ENCODE peak calls at places on chromosomes 5 and 9, in seven cellular contexts. C is SK-N-SH, Q is HCT116, E is K562, T is H1, N is GM12878, Y is HepG2. Z is an unnamed sample.

GRCh38 chr9:32411753-32412152 is 27.3 kb downstream of the ACO1 start:
- DNase-seq in E (no peak), N (no peak), C (no peak), Q (no peak), T (no peak), Y (no peak), Z (no peak)

GRCh38 chr9:104895572-104895971 is 32.4 kb downstream of the ABCA1 start:
- DNase-seq in C (no peak), Y (no peak), E (no peak), N (no peak), Q (no peak), T (no peak), Z (no peak)

GRCh38 chr9:5587024-5587423 is 41.9 kb upstream of the RIC1 start:
- DNase-seq in E (no peak), N (no peak), Q (no peak), C (no peak), Y (no peak), T (no peak), Z (no peak)

GRCh38 chr5:150625164-150625535 is 15.3 kb upstream of the SYNPO start:
- DNase-seq in N (no peak), Q (no peak), Y (no peak), E (no peak), T (no peak), C (no peak), Z (no peak)

GRCh38 chr9:27194401-27195091 is 85.5 kb downstream of the TEK start:
- DNase-seq in Q (peak; percentile 72), T (no peak), C (no peak), N (no peak), Y (no peak), E (no peak), Z (no peak)

GRCh38 chr9:137556069-137556838 is 4.6 kb downstream of the MRPL41 start:
- DNase-seq in C (no peak), Y (no peak), E (no peak), T (no peak), Q (no peak), N (no peak), Z (no peak)

GRCh38 chr5:93800988-93801811 is 59.8 kb upstream of the POU5F2 start:
- DNase-seq in N (peak; percentile 2), T (no peak), Y (peak; percentile 45), Q (peak; percentile 66), C (peak; percentile 26), E (peak; percentile 27), Z (no peak)

GRCh38 chr5:128111818-128112448 is 28.4 kb downstream of the SLC12A2 start:
- DNase-seq in N (no peak), T (no peak), Q (no peak), C (no peak), Y (no peak), E (no peak), Z (no peak)

GRCh38 chr5:158998911-158999705 is 100.6 kb downstream of the EBF1 start:
- DNase-seq in E (no peak), N (no peak), Q (no peak), T (no peak), C (no peak), Y (no peak), Z (no peak)

GRCh38 chr9:127201071-127201541 is 63.5 kb upstream of the GARNL3 start:
- DNase-seq in T (no peak), E (no peak), Q (no peak), N (no peak), C (no peak), Y (no peak), Z (no peak)

GRCh38 chr5:38853753-38854470 is 8.1 kb downstream of the OSMR start:
- DNase-seq in N (no peak), T (no peak), Q (peak; percentile 51), E (no peak), Y (no peak), C (no peak), Z (no peak)

GRCh38 chr9:7121664-7122063 is 363.9 kb downstream of the KDM4C start:
- DNase-seq in Y (no peak), T (no peak), Q (no peak), E (no peak), C (no peak), N (no peak), Z (no peak)

GRCh38 chr9:351916-352315 is 137.3 kb downstream of the DOCK8 start:
- DNase-seq in N (no peak), Q (no peak), C (no peak), Y (no peak), E (no peak), T (no peak), Z (no peak)

DNA sequence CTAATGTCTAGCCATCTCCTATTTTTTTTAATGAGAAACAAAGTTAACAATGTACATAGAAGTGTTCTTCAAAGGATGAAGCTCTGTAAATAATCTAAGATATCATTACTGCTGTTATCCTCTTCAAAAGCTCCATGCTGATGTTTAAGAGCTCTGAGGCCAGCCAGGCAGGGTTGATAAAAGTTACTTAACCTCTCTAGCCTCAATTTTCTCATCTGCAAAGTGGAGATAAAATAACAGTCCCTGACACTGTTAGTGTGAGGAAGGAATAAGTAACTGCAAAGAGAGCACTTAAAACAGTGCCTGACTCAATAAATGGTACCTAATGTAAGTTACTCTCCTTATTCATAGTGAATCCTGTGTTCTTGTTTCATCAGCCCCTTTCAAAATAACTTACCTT is 60.1 kb downstream of the LHFPL2 start:
- DNase-seq in Y (no peak), E (peak; percentile 33), N (no peak), T (no peak), Q (no peak), C (no peak), Z (no peak)
- H3K4me1 ChIP-seq in Y (peaks cover 54% of the 10 kb centered on the region), E (peaks cover 3% of the 10 kb centered on the region), N (peaks cover 19% of the 10 kb centered on the region), T (no peaks in the 10 kb centered on the region), Q (peaks cover 53% of the 10 kb centered on the region), C (peaks cover 53% of the 10 kb centered on the region), Z (no peaks in the 10 kb centered on the region)

DNA sequence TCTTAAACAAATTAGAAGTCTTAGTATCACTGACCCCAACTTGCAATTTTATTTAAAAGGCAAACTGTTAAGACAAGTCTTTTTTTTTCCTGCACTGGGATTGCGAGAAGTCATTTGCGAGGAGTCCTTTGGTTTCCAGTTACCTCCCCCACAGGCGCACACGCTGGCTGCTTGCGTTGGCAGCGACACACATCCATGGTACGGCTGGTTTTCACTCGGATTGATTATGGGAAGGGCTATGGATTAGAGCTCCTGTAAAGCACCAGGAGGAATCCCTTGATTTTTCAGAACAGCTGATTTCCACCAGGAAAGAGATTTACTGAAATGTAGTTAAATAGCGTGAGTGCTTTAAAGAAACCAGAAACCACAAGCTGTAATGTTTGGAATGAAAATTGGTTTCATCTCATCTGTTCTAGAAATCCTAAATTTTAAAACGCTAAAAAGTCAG is 732 bp downstream of the SLC1A3 start:
- DNase-seq in E (no peak), Q (peak; percentile 33), N (no peak), T (no peak), C (no peak), Y (no peak), Z (no peak)
- H3K4me3 ChIP-seq in E (no peak overlapping the region), Q (peak overlapping the region; percentile 69), N (peak overlapping the region; percentile 73), T (peak overlapping the region; percentile 74), C (no peak overlapping the region), Y (no peak overlapping the region), Z (peak overlapping the region; percentile 83)

DNA sequence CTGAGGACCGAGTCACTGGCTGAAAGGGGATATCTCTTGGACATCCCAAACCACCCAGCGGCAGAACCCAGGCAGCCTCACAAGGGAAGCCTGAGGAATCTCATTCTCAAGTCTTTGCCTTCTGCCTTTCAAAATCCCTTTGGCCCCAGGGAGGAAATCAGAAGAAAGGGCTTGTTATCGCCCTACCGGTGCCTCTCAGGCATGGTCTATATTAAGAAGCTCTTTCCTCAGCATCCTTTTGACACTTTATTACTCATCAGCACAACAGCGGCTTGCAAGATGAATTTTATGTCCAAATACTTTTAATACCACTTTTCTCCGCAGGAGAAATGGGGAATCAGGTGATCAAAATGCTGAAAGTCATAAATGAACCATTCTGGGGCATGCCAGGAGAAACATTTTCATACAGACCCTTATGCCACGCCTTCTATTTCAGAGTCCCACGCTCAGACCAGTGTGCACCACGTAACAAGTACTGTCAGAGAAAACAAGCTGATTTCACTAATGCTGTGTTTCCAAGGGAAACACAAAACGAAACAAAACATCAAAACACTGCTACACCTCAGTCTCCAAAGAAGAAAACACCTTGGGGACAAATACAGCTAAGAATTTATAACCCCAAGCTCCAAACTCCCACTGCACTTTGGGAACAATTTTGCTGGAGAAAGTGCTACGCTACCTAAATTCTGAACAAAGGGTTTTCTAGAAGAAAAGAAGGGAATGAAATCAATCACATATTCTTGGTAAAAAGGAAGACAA is 30.0 kb downstream of the RAPGEF1 start:
- DNase-seq in N (peak; percentile 77), Y (no peak), T (no peak), C (no peak), Q (no peak), E (no peak), Z (no peak)
- TF ChIP-seq YY1 in N (no peak), Y (no peak), T (no peak), C (no peak), Q (no peak), E (no peak), Z (no peak)

GRCh38 chr9:130049431-130050210 is 4.1 kb upstream of the GPR107 start:
- DNase-seq in N (no peak), E (no peak), Q (no peak), C (no peak), Y (no peak), T (no peak), Z (no peak)
- H3K4me1 ChIP-seq in N (peaks cover 18% of the 10 kb centered on the region), E (peaks cover 20% of the 10 kb centered on the region), Q (peaks cover 8% of the 10 kb centered on the region), C (peaks cover 20% of the 10 kb centered on the region), Y (peaks cover 33% of the 10 kb centered on the region), T (peaks cover 2% of the 10 kb centered on the region), Z (no peaks in the 10 kb centered on the region)

GRCh38 chr9:81661339-81661738 is 28.0 kb downstream of the TLE1 start:
- DNase-seq in E (no peak), Y (no peak), N (no peak), T (no peak), C (no peak), Q (no peak), Z (no peak)
- H3K4me3 ChIP-seq in E (no peak overlapping the region), Y (no peak overlapping the region), N (no peak overlapping the region), T (no peak overlapping the region), C (no peak overlapping the region), Q (no peak overlapping the region), Z (no peak overlapping the region)

DNA sequence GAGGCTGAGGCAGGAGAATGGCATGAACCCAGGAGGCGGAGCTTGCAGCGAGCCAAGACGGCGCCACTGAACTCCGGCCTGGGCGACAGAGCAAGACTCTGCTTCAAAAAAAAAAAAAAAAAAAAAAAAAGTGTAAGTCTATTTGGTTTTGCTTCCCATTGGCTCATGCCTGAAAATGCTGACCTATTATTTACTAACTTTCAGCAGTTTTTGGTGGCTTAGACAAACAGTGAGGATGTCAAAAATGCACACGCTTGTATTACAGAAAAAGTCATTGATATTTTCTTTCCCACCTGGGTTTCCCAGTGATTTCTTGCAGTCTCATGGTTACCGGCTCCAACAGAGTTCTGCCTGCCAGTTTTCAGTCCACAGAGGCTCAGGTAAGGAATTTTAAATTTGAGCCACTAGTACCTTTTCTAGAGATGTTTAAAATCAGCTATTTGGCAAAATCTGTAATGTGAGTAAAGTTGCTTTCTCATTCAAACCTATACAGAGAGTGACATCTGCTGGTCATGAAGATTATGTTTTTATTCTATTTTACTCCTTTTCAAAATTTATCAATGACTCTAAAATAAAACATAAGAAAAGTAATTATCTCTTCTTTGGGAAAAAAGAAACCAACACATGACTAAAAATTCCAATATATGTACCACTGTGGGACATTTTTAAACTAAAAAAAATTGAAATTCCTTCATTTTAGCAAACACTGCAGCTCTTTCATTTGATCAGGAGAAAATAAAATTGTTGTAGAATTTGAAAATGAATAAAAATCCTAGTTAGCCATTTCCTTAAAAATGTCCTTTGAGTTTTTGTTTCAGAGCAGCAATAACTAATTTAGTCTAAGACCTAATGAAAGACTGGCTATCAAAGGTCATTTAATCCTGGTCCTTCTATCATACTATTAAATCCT is 8.8 kb downstream of the FAM200C start:
- DNase-seq in N (no peak), E (peak; percentile 34), T (no peak), C (no peak), Y (peak; percentile 23), Q (no peak), Z (no peak)
- TF ChIP-seq YY1 in N (no peak), E (no peak), T (no peak), C (no peak), Y (no peak), Q (no peak), Z (no peak)

GRCh38 chr9:133130721-133131244 is 9.7 kb upstream of the RALGDS start:
- DNase-seq in Q (no peak), Y (no peak), N (no peak), E (no peak), C (no peak), T (no peak), Z (no peak)
- H3K4me1 ChIP-seq in Q (peaks cover 69% of the 10 kb centered on the region), Y (peaks cover 30% of the 10 kb centered on the region), N (peaks cover 53% of the 10 kb centered on the region), E (peaks cover 69% of the 10 kb centered on the region), C (peaks cover 30% of the 10 kb centered on the region), T (peaks cover 9% of the 10 kb centered on the region), Z (peaks cover 24% of the 10 kb centered on the region)